ENCODE peak calls at places on chromosomes 12 and 14, in ten cellular contexts. N, Q, H, T, G, Z, J, O, P and S are unnamed samples.
A peak's percentile ranks its signal among the peaks of the same experiment; 100 is the strongest.

GRCh38 chr12:108576660-108577234 is 14.4 kb downstream of the ISCU start:
- DNase-seq in J (no peak), P (peak; percentile 25), Q (no peak), G (no peak), T (no peak), Z (no peak), O (no peak), N (peak; percentile 50), H (no peak), S (no peak)

GRCh38 chr12:89319111-89319510 is 33.2 kb downstream of the DUSP6 start:
- DNase-seq in H (no peak), O (no peak), P (no peak), Z (no peak), T (no peak), Q (no peak), N (no peak), J (no peak), G (no peak), S (peak; percentile 37)

GRCh38 chr12:130685850-130686249 is 30.2 kb downstream of the RIMBP2 start:
- DNase-seq in G (no peak), N (no peak), O (no peak), J (no peak), Z (no peak), H (no peak), P (no peak), Q (no peak), T (peak; percentile 57), S (no peak)

GRCh38 chr14:90726656-90727055 is 89.6 kb downstream of the TTC7B start:
- DNase-seq in O (peak; percentile 59), P (peak; percentile 78), G (no peak), Z (peak; percentile 60), T (no peak), H (peak; percentile 35), J (no peak), N (peak; percentile 60), Q (no peak), S (no peak)

GRCh38 chr14:90691627-90692026 is 124.6 kb downstream of the TTC7B start:
- DNase-seq in N (no peak), G (no peak), Q (no peak), T (no peak), H (no peak), P (no peak), J (no peak), Z (no peak), O (no peak), S (no peak)

GRCh38 chr14:94388027-94388895 is at the start of gene SERPINA1:
- DNase-seq in N (no peak), G (no peak), P (no peak), H (peak; percentile 71), J (no peak), Q (no peak), Z (no peak), T (no peak), O (peak; percentile 72), S (peak; percentile 19)

GRCh38 chr12:107107381-107107780 is 14.0 kb upstream of the CRY1 start:
- DNase-seq in Z (no peak), Q (no peak), H (no peak), O (no peak), J (no peak), G (no peak), T (no peak), P (no peak), N (no peak), S (no peak)

GRCh38 chr14:37597538-37598084 is 2.2 kb downstream of the TTC6 start:
- DNase-seq in T (peak; percentile 66), N (no peak), G (no peak), Q (no peak), O (no peak), H (peak; percentile 69), J (no peak), P (no peak), Z (peak; percentile 79), S (no peak)

DNA sequence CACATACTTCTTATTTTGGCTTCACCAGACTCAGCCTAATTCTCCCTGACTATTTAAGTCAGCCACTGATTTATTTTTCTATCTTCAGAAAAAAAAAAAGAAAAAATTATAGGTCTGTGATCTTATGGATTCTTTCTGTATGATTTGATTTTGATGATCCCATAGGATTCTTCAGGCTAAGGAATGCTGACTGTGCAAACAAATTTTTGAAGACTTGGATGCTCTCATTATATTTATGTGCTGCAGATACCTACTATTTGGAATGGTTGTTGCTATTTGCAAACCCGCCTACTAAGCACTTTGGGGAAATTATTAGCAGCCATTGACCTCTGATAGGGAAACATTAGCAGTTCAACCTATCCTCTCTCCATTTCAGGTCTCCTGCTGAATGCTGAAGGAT is 4.0 kb upstream of the ANO4 start:
- DNase-seq in O (no peak), J (no peak), Q (no peak), Z (no peak), P (no peak), N (no peak), T (no peak), G (no peak), H (no peak), S (no peak)
- H3K27ac ChIP-seq in O (no peak overlapping the region), J (no peak overlapping the region), Q (no peak overlapping the region), Z (no peak overlapping the region), P (no peak overlapping the region), N (no peak overlapping the region), T (no peak overlapping the region), G (no peak overlapping the region), H (no peak overlapping the region), S (no peak overlapping the region)

GRCh38 chr14:54566152-54566409 is 847 bp upstream of the SAMD4A start:
- DNase-seq in H (no peak), J (no peak), Q (no peak), O (no peak), P (no peak), T (no peak), N (no peak), Z (no peak), G (no peak), S (no peak)

GRCh38 chr14:54562334-54562733 is 4.6 kb upstream of the SAMD4A start:
- DNase-seq in O (no peak), Z (no peak), N (peak; percentile 45), Q (no peak), T (no peak), J (no peak), G (no peak), P (no peak), H (no peak), S (no peak)

GRCh38 chr14:54564799-54565235 is 2.1 kb upstream of the SAMD4A start:
- DNase-seq in Z (no peak), N (peak; percentile 54), G (no peak), O (no peak), J (no peak), H (no peak), T (no peak), Q (no peak), P (no peak), S (no peak)

GRCh38 chr14:54565236-54566151 is 1.4 kb upstream of the SAMD4A start:
- DNase-seq in J (peak; percentile 78), N (peak; percentile 84), P (peak; percentile 98), Z (peak; percentile 90), O (peak; percentile 93), H (peak; percentile 94), Q (peak; percentile 96), G (peak; percentile 96), T (peak; percentile 98), S (peak; percentile 96)

DNA sequence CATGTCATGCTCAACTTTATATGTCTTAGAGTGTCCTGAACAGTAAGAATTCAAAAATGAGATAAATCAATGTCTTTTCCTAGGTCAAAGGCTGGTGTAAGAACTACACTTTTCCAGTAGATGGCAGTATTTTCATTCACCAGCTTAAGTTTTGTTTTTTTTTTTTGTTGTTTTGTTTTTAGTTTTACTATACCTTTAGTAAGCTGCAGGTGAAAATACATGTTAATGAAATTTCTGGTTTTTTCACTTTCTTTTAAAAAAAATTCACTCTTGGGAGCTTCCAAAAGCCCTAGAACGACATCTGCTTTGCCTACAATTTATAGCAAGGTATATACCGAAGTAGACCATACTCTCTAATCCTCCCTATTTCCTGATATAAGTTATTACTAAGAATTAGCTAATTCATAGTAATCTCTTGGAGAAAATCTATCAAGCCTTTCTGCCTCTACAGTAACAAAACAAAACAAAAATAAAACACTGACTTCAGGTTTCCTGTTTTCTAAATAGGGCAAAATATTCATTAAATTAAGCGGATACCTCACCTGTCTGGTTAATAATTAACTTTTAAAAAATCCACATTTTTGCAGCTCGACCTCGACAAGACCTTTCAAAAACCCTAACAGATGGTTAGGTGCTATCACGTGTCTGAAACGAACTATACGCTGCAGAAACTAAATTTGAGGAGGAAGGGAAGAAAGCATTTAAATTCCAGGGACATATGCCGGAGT is 2.7 kb upstream of the SAMD4A start:
- DNase-seq in T (no peak), J (no peak), G (no peak), P (no peak), Z (peak; percentile 63), N (no peak), H (no peak), Q (no peak), O (no peak), S (no peak)
- H3K4me3 ChIP-seq in T (peak overlapping the region; percentile 68), J (no peak overlapping the region), G (peak overlapping the region; percentile 83), P (peak overlapping the region; percentile 87), Z (peak overlapping the region; percentile 90), N (no peak overlapping the region), H (peak overlapping the region; percentile 76), Q (peak overlapping the region; percentile 89), O (no peak overlapping the region), S (peak overlapping the region; percentile 35)

DNA sequence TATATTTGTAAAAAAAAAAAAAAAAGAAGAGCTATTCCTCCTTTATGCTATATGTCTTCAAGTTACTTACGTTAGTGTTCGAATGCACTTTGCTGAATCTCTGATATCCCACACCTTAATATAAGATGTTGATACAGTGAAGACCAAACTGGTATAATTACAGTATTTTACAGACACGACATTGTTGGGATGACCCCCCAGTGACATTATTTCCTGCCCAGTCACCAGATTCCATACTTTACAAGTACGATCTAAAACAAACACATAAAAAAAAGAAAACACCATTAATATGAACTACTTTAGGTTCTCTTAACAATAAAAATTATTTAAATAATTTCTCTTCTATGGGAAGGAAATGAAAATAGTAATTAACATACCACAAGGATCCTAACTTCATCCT is 133.4 kb downstream of the KIF21A start:
- DNase-seq in H (no peak), Q (no peak), O (no peak), G (no peak), J (no peak), T (no peak), N (no peak), Z (no peak), P (no peak), S (no peak)
- H3K36me3 ChIP-seq in H (no peaks in the 10 kb centered on the region), Q (peaks cover 34% of the 10 kb centered on the region), O (no peaks in the 10 kb centered on the region), G (peaks cover 36% of the 10 kb centered on the region), J (peaks cover 10% of the 10 kb centered on the region), T (no peaks in the 10 kb centered on the region), N (no peaks in the 10 kb centered on the region), Z (no peaks in the 10 kb centered on the region), P (peaks cover 13% of the 10 kb centered on the region), S (no peaks in the 10 kb centered on the region)

GRCh38 chr12:14949631-14950030 is 11.3 kb upstream of the ERP27 start:
- DNase-seq in J (no peak), G (no peak), Q (no peak), H (no peak), O (no peak), P (no peak), Z (no peak), N (no peak), T (no peak), S (no peak)

GRCh38 chr12:14946856-14947255 is 8.5 kb upstream of the ERP27 start:
- DNase-seq in J (no peak), T (no peak), G (no peak), Q (no peak), H (no peak), O (no peak), Z (no peak), N (no peak), P (no peak), S (no peak)

GRCh38 chr12:14942532-14942931 is 4.2 kb upstream of the ERP27 start:
- DNase-seq in H (no peak), G (no peak), J (no peak), N (no peak), Q (no peak), T (no peak), Z (no peak), P (no peak), O (no peak), S (no peak)

GRCh38 chr12:14948672-14949071 is 10.3 kb upstream of the ERP27 start:
- DNase-seq in G (peak; percentile 39), N (peak; percentile 84), J (peak; percentile 51), O (peak; percentile 41), T (no peak), P (peak; percentile 81), H (no peak), Q (no peak), Z (peak; percentile 55), S (peak; percentile 67)

DNA sequence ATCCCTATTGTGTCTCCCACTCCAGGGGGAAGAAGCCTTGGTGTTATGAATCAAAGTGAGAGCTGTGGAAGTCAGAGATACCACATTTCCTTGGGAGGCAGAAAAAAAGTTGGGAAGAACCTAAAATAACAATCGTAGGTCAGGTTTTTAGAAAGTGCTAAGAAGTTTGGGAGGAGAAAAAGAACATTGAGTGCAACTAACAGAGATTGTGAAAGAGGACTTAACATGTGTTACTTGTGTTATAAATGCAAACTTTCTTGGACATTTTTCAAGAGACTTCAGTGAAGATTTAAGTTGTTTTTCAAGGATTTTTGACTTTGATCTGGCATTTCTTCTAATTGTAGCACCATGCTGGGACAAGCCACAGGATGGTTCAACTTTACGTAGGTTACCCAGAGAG is 7.8 kb upstream of the ERP27 start:
- DNase-seq in J (no peak), N (no peak), O (no peak), H (no peak), P (no peak), G (no peak), T (no peak), Q (no peak), Z (no peak), S (no peak)
- H3K27ac ChIP-seq in J (peak overlapping the region; percentile 90), N (no peak overlapping the region), O (no peak overlapping the region), H (peak overlapping the region; percentile 18), P (peak overlapping the region; percentile 37), G (peak overlapping the region; percentile 78), T (no peak overlapping the region), Q (peak overlapping the region; percentile 92), Z (no peak overlapping the region), S (no peak overlapping the region)